ENCODE peak calls at places on chromosome 21, in five cellular contexts. U, D, R, H and J are unnamed samples.

GRCh38 chr21:45410151-45410864 is 5.3 kb downstream of the COL18A1 start:
- DNase-seq in D (no peak), H (no peak), R (no peak), U (no peak), J (no peak)

GRCh38 chr21:39860600-39860999 is 6.6 kb upstream of the PCP4 start:
- DNase-seq in H (no peak), U (no peak), D (no peak), R (no peak), J (no peak)

GRCh38 chr21:42021751-42022430 is 11.7 kb upstream of the ZBTB21 start:
- DNase-seq in H (no peak), D (no peak), U (no peak), R (peak; percentile 54), J (no peak)

GRCh38 chr21:45868488-45868887 is 113.1 kb upstream of the COL6A1 start:
- DNase-seq in R (no peak), D (no peak), H (no peak), U (no peak), J (no peak)

GRCh38 chr21:38849776-38850175 is 44.0 kb downstream of the ETS2 start:
- DNase-seq in H (no peak), D (no peak), R (no peak), U (no peak), J (no peak)

GRCh38 chr21:46639489-46640386 is 4.3 kb downstream of the PRMT2 start:
- DNase-seq in U (peak; percentile 0), H (peak; percentile 12), R (no peak), D (peak; percentile 31), J (no peak)

GRCh38 chr21:42685036-42685435 is 31.6 kb downstream of the PDE9A start:
- DNase-seq in R (no peak), H (no peak), D (no peak), U (no peak), J (no peak)

GRCh38 chr21:39456665-39457064 is 4.9 kb downstream of the SH3BGR start:
- DNase-seq in U (no peak), D (no peak), H (no peak), R (no peak), J (no peak)

GRCh38 chr21:44304846-44305245 is 5.0 kb downstream of the PFKL start:
- DNase-seq in H (peak; percentile 52), R (peak; percentile 43), U (no peak), D (peak; percentile 68), J (no peak)